ENCODE peak calls at places on chromosomes 6 and 20, in six cellular contexts. A is A549, K is T1000, T is HEK293T, E is GM06990, H is T-helper 1 cell. U is an unnamed sample.

GRCh38 chr20:32278199-32278643 is 770 bp downstream of the KIF3B start:
- DNase-seq in T (no peak), E (peak), K (no peak), A (no peak), H (no peak), U (no peak)

GRCh38 chr6:73985891-73986290 is 289.9 kb downstream of the CD109 start:
- DNase-seq in A (peak), K (no peak), E (no peak), H (no peak), T (no peak), U (no peak)

GRCh38 chr20:3652217-3652616 is 11.0 kb downstream of the GFRA4 start:
- DNase-seq in E (no peak), K (no peak), A (no peak), H (no peak), T (no peak), U (peak)

GRCh38 chr6:170143401-170144150 is 147.3 kb downstream of the DLL1 start:
- DNase-seq in T (no peak), K (no peak), E (no peak), A (no peak), H (no peak), U (no peak)

GRCh38 chr6:154403803-154404202 is 47.2 kb upstream of the IPCEF1 start:
- DNase-seq in T (no peak), E (no peak), K (no peak), A (no peak), H (peak), U (no peak)

GRCh38 chr6:131191590-131191989 is 56.3 kb downstream of the AKAP7 start:
- DNase-seq in E (no peak), K (no peak), A (no peak), T (no peak), H (no peak), U (no peak)

GRCh38 chr6:106974999-106975698 is 620 bp upstream of the CD24 start:
- DNase-seq in H (no peak), A (peak), T (peak), E (peak), K (peak), U (peak)

GRCh38 chr20:63162206-63162770 is 53.6 kb downstream of the YTHDF1 start:
- DNase-seq in H (no peak), E (no peak), T (no peak), K (no peak), A (no peak), U (no peak)

GRCh38 chr20:47720636-47721427 is 64.4 kb downstream of the SULF2 start:
- DNase-seq in T (peak), H (no peak), K (no peak), A (no peak), E (no peak), U (no peak)

GRCh38 chr6:17869010-17869752 is 118.3 kb downstream of the KIF13A start:
- DNase-seq in A (no peak), H (no peak), E (no peak), T (no peak), K (no peak), U (peak)

GRCh38 chr20:12207875-12208274 is 290.2 kb downstream of the BTBD3 start:
- DNase-seq in A (peak), H (no peak), T (peak), K (peak), E (no peak), U (peak)

GRCh38 chr6:168247456-168248147 is 72.0 kb downstream of the DACT2 start:
- DNase-seq in H (no peak), T (peak), E (no peak), K (no peak), A (peak), U (no peak)

GRCh38 chr6:5517781-5518180 is 256.5 kb downstream of the FARS2 start:
- DNase-seq in E (no peak), T (no peak), A (no peak), H (peak), K (no peak), U (no peak)

GRCh38 chr6:13248053-13248452 is 80.3 kb downstream of the TBC1D7 start:
- DNase-seq in T (peak), A (peak), E (no peak), K (no peak), H (no peak), U (no peak)

GRCh38 chr20:10649817-10650200 is 24.0 kb downstream of the JAG1 start:
- DNase-seq in T (no peak), A (no peak), E (no peak), K (no peak), H (no peak), U (no peak)

GRCh38 chr20:38864662-38865061 is 59.2 kb downstream of the PPP1R16B start:
- DNase-seq in T (no peak), K (no peak), E (no peak), A (no peak), H (no peak), U (no peak)

GRCh38 chr20:24708411-24709295 is 239.2 kb downstream of the SYNDIG1 start:
- DNase-seq in K (no peak), H (no peak), E (no peak), A (no peak), T (no peak), U (no peak)

GRCh38 chr6:3015144-3015543 is 15.4 kb downstream of the NQO2 start:
- DNase-seq in E (no peak), K (no peak), A (no peak), T (no peak), H (no peak), U (peak)